ENCODE peak calls at places on chromosomes 11 and 22, in four cellular contexts. D is ELF-1, E is brain microvascular endothelial cell, R is NCI-H774. K is an unnamed sample.

GRCh38 chr11:36775157-36775556 is 177.1 kb upstream of the RAG2 start:
- DNase-seq in D (no peak), E (no peak), R (no peak), K (no peak)

GRCh38 chr22:19179472-19180048 is 1.0 kb upstream of the SLC25A1 start:
- DNase-seq in D (peak), E (peak), R (peak), K (peak)

GRCh38 chr11:2212411-2213251 is 41.0 kb upstream of the TH start:
- DNase-seq in D (no peak), E (no peak), R (no peak), K (no peak)

GRCh38 chr22:44887941-44888366 is 121.9 kb downstream of the PHF21B start:
- DNase-seq in D (no peak), E (no peak), R (no peak), K (no peak)

GRCh38 chr11:60785806-60786361 is 751 bp downstream of the MS4A10 start:
- DNase-seq in D (no peak), E (peak), R (no peak), K (no peak)

GRCh38 chr11:20620988-20621387 is 21.6 kb downstream of the SLC6A5 start:
- DNase-seq in D (no peak), E (no peak), R (no peak), K (no peak)

GRCh38 chr11:79019277-79019676 is 421.6 kb downstream of the TENM4 start:
- DNase-seq in D (no peak), E (no peak), R (no peak), K (no peak)

GRCh38 chr11:16484434-16484833 is 128.1 kb upstream of the SOX6 start:
- DNase-seq in D (no peak), E (no peak), R (no peak), K (no peak)

GRCh38 chr11:126857860-126858808 is 142.4 kb downstream of the KIRREL3 start:
- DNase-seq in D (no peak), E (no peak), R (peak), K (no peak)

GRCh38 chr22:40520562-40520961 is 116.0 kb downstream of the MRTFA start:
- DNase-seq in D (no peak), E (no peak), R (no peak), K (no peak)

GRCh38 chr11:111411456-111411855 is 32.4 kb upstream of the POU2AF1 start:
- DNase-seq in D (no peak), E (no peak), R (no peak), K (no peak)

GRCh38 chr11:23233075-23233474 is 372.8 kb upstream of the CCDC179 start:
- DNase-seq in D (no peak), E (no peak), R (no peak), K (no peak)

GRCh38 chr22:29197096-29197495 is 8.6 kb upstream of the EMID1 start:
- DNase-seq in D (no peak), E (no peak), R (no peak), K (no peak)

GRCh38 chr22:46030241-46030880 is 53.4 kb upstream of the WNT7B start:
- DNase-seq in D (no peak), E (no peak), R (no peak), K (no peak)

GRCh38 chr22:48857202-48857805 is 970.4 kb downstream of the BRD1 start:
- DNase-seq in D (no peak), E (no peak), R (no peak), K (no peak)